ENCODE peak calls at places on chromosomes 16 and 17, in five cellular contexts. G, D, Q, L and I are unnamed samples.
A peak's percentile ranks its signal among the peaks of the same experiment; 100 is the strongest.

GRCh38 chr16:50680907-50681885 is at the start of gene SNX20:
- DNase-seq in L (no peak), D (no peak), G (no peak), Q (peak; percentile 43), I (peak; percentile 46)

GRCh38 chr17:37831492-37831891 is 86.6 kb upstream of the HNF1B start:
- DNase-seq in D (no peak), Q (no peak), G (no peak), L (no peak), I (no peak)

GRCh38 chr16:5216681-5217080 is 119.1 kb upstream of the EEF2KMT start:
- DNase-seq in Q (no peak), L (no peak), D (no peak), G (no peak), I (no peak)

GRCh38 chr17:82775033-82775823 is 23.4 kb downstream of the TBCD start:
- DNase-seq in D (peak; percentile 80), Q (peak; percentile 83), G (peak; percentile 74), L (peak; percentile 69), I (peak; percentile 82)

GRCh38 chr17:4503283-4504005 is 4.8 kb downstream of the SPNS2 start:
- DNase-seq in D (no peak), Q (no peak), G (no peak), L (no peak), I (no peak)

GRCh38 chr16:68704232-68704867 is 32.7 kb upstream of the CDH1 start:
- DNase-seq in Q (peak; percentile 92), L (peak; percentile 89), D (peak; percentile 95), G (peak; percentile 82), I (peak; percentile 86)

GRCh38 chr17:78315355-78316114 is 44.3 kb downstream of the SOCS3 start:
- DNase-seq in Q (peak; percentile 79), L (peak; percentile 94), D (peak; percentile 73), G (no peak), I (peak; percentile 92)

GRCh38 chr16:28090646-28091377 is 27.3 kb upstream of the GSG1L start:
- DNase-seq in L (no peak), G (no peak), D (no peak), Q (no peak), I (no peak)

GRCh38 chr16:4915226-4915761 is 21.7 kb downstream of the PPL start:
- DNase-seq in G (no peak), Q (no peak), D (no peak), L (no peak), I (no peak)

GRCh38 chr16:64751906-64752305 is 370.0 kb downstream of the CDH11 start:
- DNase-seq in D (no peak), L (no peak), G (no peak), Q (no peak), I (no peak)

GRCh38 chr17:80899402-80900268 is 92.0 kb upstream of the CHMP6 start:
- DNase-seq in D (peak; percentile 25), Q (peak; percentile 29), L (peak; percentile 60), G (peak; percentile 71), I (no peak)

GRCh38 chr17:51085150-51085805 is 35.4 kb downstream of the SPAG9 start:
- DNase-seq in G (no peak), L (peak; percentile 21), Q (no peak), D (no peak), I (no peak)

DNA sequence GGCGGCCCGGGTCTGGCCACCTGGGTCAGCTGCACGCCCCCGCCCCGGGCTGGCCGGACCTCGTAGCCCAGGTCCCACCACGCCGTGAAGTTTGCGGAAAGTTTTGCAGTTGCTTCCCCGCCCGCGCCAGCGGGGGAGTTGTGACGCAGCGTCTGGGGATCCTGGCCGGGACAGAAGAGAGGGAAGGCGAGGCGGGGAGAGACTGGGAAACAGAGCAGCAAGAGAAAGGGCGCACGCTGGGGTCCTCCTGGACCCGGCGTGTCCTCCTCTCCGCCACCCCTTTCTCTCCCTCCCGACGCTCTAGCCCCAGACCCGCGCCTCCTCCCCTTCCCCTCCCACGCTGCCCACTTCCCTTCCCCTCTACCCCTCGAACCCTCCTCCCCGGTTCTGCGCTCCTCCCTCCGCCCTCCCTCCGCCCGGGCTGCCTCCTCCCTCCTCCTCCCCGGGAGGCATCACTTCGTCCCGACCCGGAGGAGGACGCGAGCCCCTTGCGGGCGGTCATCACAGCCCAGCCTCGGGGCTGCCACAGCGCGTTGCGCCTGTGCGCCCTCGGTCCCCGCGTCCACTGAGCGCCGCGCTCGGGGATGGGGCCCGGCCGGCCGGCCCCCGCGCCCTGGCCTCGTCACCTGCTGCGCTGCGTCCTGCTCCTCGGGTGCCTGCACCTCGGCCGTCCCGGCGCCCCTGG is at the start of gene MRC2:
- DNase-seq in G (peak; percentile 67), Q (no peak), L (peak; percentile 84), D (no peak), I (peak; percentile 64)
- H3K4me1 ChIP-seq in G (peaks cover 18% of the 10 kb centered on the region), Q (peaks cover 16% of the 10 kb centered on the region), L (peaks cover 33% of the 10 kb centered on the region), D (no peaks in the 10 kb centered on the region), I (peaks cover 5% of the 10 kb centered on the region)

GRCh38 chr16:67283039-67283825 is 3.9 kb downstream of the PLEKHG4 start:
- DNase-seq in D (no peak), G (no peak), Q (no peak), L (peak; percentile 50), I (no peak)
- TF ChIP-seq CTCF in D (no peak), G (no peak), Q (no peak), L (no peak), I (no peak)

GRCh38 chr17:45307290-45308015 is 9.4 kb downstream of the MAP3K14 start:
- DNase-seq in L (peak; percentile 69), G (no peak), Q (no peak), D (peak; percentile 50), I (peak; percentile 62)
- H3K4me3 ChIP-seq in L (peak overlapping the region; percentile 10), G (no peak overlapping the region), Q (no peak overlapping the region), D (no peak overlapping the region), I (no peak overlapping the region)

DNA sequence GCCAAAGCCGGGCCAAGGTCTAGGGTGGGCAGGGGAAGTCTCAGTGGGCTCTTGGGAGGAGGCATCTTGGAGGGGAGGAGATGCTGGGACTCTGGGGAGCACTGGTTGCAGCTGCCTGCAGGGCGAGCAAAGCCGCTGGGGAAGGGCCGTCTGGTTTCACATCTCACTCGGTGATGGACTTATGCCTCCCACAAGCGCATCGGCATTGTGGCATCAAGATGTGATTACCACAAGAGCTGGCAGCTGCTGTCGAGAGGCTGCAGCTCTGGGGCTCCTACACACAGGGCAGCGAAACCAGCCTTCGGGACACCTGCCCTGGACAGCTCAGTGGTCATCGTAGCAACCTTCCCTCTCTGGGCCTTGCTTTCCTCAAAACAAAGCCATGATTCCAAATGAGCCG is 3.1 kb upstream of the KCNJ12 start:
- DNase-seq in D (no peak), G (no peak), Q (no peak), L (no peak), I (no peak)
- H3K4me1 ChIP-seq in D (no peaks in the 10 kb centered on the region), G (peaks cover 44% of the 10 kb centered on the region), Q (peaks cover 21% of the 10 kb centered on the region), L (peaks cover 4% of the 10 kb centered on the region), I (peaks cover 13% of the 10 kb centered on the region)